ENCODE peak calls at places on chromosomes 4 and X, in eight cellular contexts. V is left cardiac atrium; C is osteocyte; R is activated naive CD4-positive, alpha-beta T cell; D is GM19239; H is HT1080; Y is spleen; X is stimulated activated naive B cell treated with anti-CD40 and anti-IgM and Interleukin-4, amounts not matched to agents 10 μg/mL and 1 μg/mL and 100 μg/mL, for 72 hours. M is an unnamed sample.

GRCh38 chr4:26692014-26692726 is 108.3 kb downstream of the TBC1D19 start:
- DNase-seq in R (no peak), C (no peak), X (no peak), V (no peak), Y (no peak), D (no peak), H (peak), M (no peak)

GRCh38 chr4:105551968-105552746 is at the start of gene ARHGEF38:
- DNase-seq in H (peak), C (no peak), D (no peak), V (no peak), X (no peak), Y (no peak), R (no peak), M (no peak)

GRCh38 chr4:7068883-7069282 is 1.0 kb upstream of the GRPEL1 start:
- DNase-seq in C (no peak), V (no peak), D (no peak), Y (peak), R (no peak), X (no peak), H (no peak), M (no peak)

GRCh38 chr4:143411527-143412480 is 75.1 kb downstream of the GAB1 start:
- DNase-seq in Y (no peak), V (no peak), H (no peak), C (no peak), R (no peak), X (no peak), D (no peak), M (no peak)

GRCh38 chr4:112348488-112349158 is 51.5 kb downstream of the ALPK1 start:
- DNase-seq in X (no peak), R (no peak), V (peak), C (no peak), D (no peak), H (peak), Y (peak), M (peak)

GRCh38 chr4:53790286-53790685 is 199.0 kb upstream of the LNX1 start:
- DNase-seq in X (no peak), Y (no peak), H (no peak), D (no peak), C (no peak), R (no peak), V (no peak), M (no peak)

GRCh38 chr4:173758132-173758531 is 228.1 kb upstream of the HAND2 start:
- DNase-seq in D (no peak), C (no peak), H (no peak), V (no peak), X (no peak), R (no peak), Y (no peak), M (no peak)

GRCh38 chrX:117972681-117973080 is 143.9 kb downstream of the KLHL13 start:
- DNase-seq in R (no peak), X (no peak), D (no peak), H (peak), Y (no peak), C (no peak), V (no peak), M (no peak)

GRCh38 chr4:109005523-109005922 is 242.7 kb upstream of the ETNPPL start:
- DNase-seq in R (no peak), H (peak), D (no peak), X (no peak), V (no peak), C (no peak), Y (no peak), M (peak)

GRCh38 chr4:64781737-64782326 is 372.6 kb upstream of the TECRL start:
- DNase-seq in X (no peak), H (peak), D (no peak), V (no peak), C (no peak), R (no peak), Y (no peak), M (peak)

GRCh38 chr4:151885123-151885522 is 124.3 kb upstream of the GATB start:
- DNase-seq in Y (no peak), C (no peak), D (no peak), R (no peak), H (no peak), X (no peak), V (no peak), M (no peak)

M was measured in HCEC 1CT.